ENCODE peak calls at places on chromosomes 7 and 10, in eight cellular contexts. X is activated CD4-positive, alpha-beta T cell treated with anti-CD3 and anti-CD28 coated beads for 48 hours; S is EL; H is AG08396; G is activated naive CD4-positive, alpha-beta T cell treated with anti-CD3 and anti-CD28 coated beads, Interleukin-2, amount 10 ng/mL, durations not matched to agents 7 days and 5 days; V is Karpas-422; R is choroid plexus epithelial cell; J is effector memory CD8-positive, alpha-beta T cell. P is an unnamed sample.

GRCh38 chr7:158358926-158359645 is 228.5 kb downstream of the PTPRN2 start:
- DNase-seq in V (no peak), S (no peak), X (no peak), R (no peak), H (no peak), J (no peak), G (no peak), P (no peak)

GRCh38 chr10:110531687-110532086 is 34.0 kb downstream of the DUSP5 start:
- DNase-seq in H (no peak), S (no peak), G (no peak), J (no peak), R (no peak), V (no peak), X (no peak), P (no peak)

GRCh38 chr7:25432807-25433206 is 204.5 kb upstream of the NPVF start:
- DNase-seq in S (no peak), V (no peak), J (no peak), R (no peak), X (no peak), H (no peak), G (no peak), P (no peak)

GRCh38 chr10:101123085-101123814 is 7.8 kb upstream of the TLX1 start:
- DNase-seq in R (no peak), J (no peak), V (no peak), X (no peak), S (no peak), G (no peak), H (no peak), P (no peak)

GRCh38 chr10:110786172-110786571 is 85.6 kb upstream of the PDCD4 start:
- DNase-seq in H (no peak), S (no peak), R (no peak), J (no peak), V (no peak), X (peak; percentile 31), G (no peak), P (no peak)

GRCh38 chr7:27112960-27113949 is 10.8 kb upstream of the HOXA2 start:
- DNase-seq in G (no peak), H (peak; percentile 71), V (no peak), R (no peak), J (no peak), X (no peak), S (no peak), P (peak; percentile 31)

GRCh38 chr10:35567951-35568350 is 37.2 kb upstream of the GJD4 start:
- DNase-seq in H (no peak), J (no peak), X (no peak), R (peak; percentile 23), G (no peak), V (no peak), S (no peak), P (no peak)

GRCh38 chr10:78171633-78172032 is 138.0 kb downstream of the RPS24 start:
- DNase-seq in G (no peak), J (no peak), R (no peak), H (no peak), S (no peak), V (peak; percentile 65), X (no peak), P (no peak)

GRCh38 chr10:3484306-3485187 is 300.5 kb downstream of the KLF6 start:
- DNase-seq in J (no peak), S (peak; percentile 40), G (no peak), X (no peak), R (peak; percentile 60), H (peak; percentile 26), V (peak; percentile 58), P (peak; percentile 77)

GRCh38 chr7:121383235-121383634 is 12.9 kb downstream of the FAM3C start:
- DNase-seq in G (no peak), H (no peak), X (no peak), J (no peak), V (no peak), R (no peak), S (no peak), P (no peak)

GRCh38 chr7:93014410-93014809 is 103.4 kb downstream of the SAMD9 start:
- DNase-seq in X (no peak), S (no peak), J (no peak), V (no peak), R (no peak), H (no peak), G (no peak), P (no peak)

GRCh38 chr7:85773116-85773783 is 586.4 kb upstream of the SEMA3D start:
- DNase-seq in R (peak; percentile 80), V (no peak), J (no peak), S (peak; percentile 73), X (no peak), G (no peak), H (peak; percentile 2), P (no peak)

P was measured in B cell.